ENCODE peak calls at places on chromosomes 4 and X, in six cellular contexts. One of them, this sample, is unnamed.

GRCh38 chr4:82899339-82899738 is 1.2 kb upstream of the THAP9 start:
- DNase-seq in mesendoderm: no peak
- DNase-seq in H1: no peak
- DNase-seq in mesenchymal stem cell: peak; percentile 37
- DNase-seq in IMR-90: no peak
- DNase-seq in trophoblast cell: no peak
- DNase-seq in this sample: no peak

GRCh38 chrX:124497386-124497785 is 151.0 kb downstream of the SH2D1A start:
- DNase-seq in mesendoderm: no peak
- DNase-seq in H1: no peak
- DNase-seq in mesenchymal stem cell: no peak
- DNase-seq in IMR-90: no peak
- DNase-seq in trophoblast cell: no peak
- DNase-seq in this sample: no peak

GRCh38 chr4:138049350-138049749 is 192.8 kb downstream of the SLC7A11 start:
- DNase-seq in mesendoderm: no peak
- DNase-seq in H1: no peak
- DNase-seq in mesenchymal stem cell: peak; percentile 37
- DNase-seq in IMR-90: no peak
- DNase-seq in trophoblast cell: no peak
- DNase-seq in this sample: no peak

GRCh38 chr4:124386163-124386562 is 326.4 kb downstream of the ANKRD50 start:
- DNase-seq in mesendoderm: peak; percentile 10
- DNase-seq in H1: no peak
- DNase-seq in mesenchymal stem cell: peak; percentile 54
- DNase-seq in IMR-90: no peak
- DNase-seq in trophoblast cell: no peak
- DNase-seq in this sample: no peak

GRCh38 chrX:123742440-123742839 is 9.6 kb upstream of the THOC2 start:
- DNase-seq in mesendoderm: no peak
- DNase-seq in H1: no peak
- DNase-seq in mesenchymal stem cell: no peak
- DNase-seq in IMR-90: no peak
- DNase-seq in trophoblast cell: no peak
- DNase-seq in this sample: no peak

GRCh38 chr4:75710246-75710645 is 14.1 kb upstream of the USO1 start:
- DNase-seq in mesendoderm: no peak
- DNase-seq in H1: no peak
- DNase-seq in mesenchymal stem cell: peak; percentile 35
- DNase-seq in IMR-90: no peak
- DNase-seq in trophoblast cell: no peak
- DNase-seq in this sample: no peak

GRCh38 chrX:123833387-123833786 is 26.5 kb upstream of the XIAP start:
- DNase-seq in mesendoderm: peak; percentile 60
- DNase-seq in H1: peak; percentile 66
- DNase-seq in mesenchymal stem cell: peak; percentile 48
- DNase-seq in IMR-90: peak; percentile 39
- DNase-seq in trophoblast cell: peak; percentile 59
- DNase-seq in this sample: peak; percentile 37

GRCh38 chr4:16860506-16860905 is 37.9 kb downstream of the LDB2 start:
- DNase-seq in mesendoderm: no peak
- DNase-seq in H1: no peak
- DNase-seq in mesenchymal stem cell: peak; percentile 72
- DNase-seq in IMR-90: peak; percentile 98
- DNase-seq in trophoblast cell: no peak
- DNase-seq in this sample: no peak

GRCh38 chrX:153549231-153549630 is 31.8 kb downstream of the ATP2B3 start:
- DNase-seq in mesendoderm: no peak
- DNase-seq in H1: no peak
- DNase-seq in mesenchymal stem cell: no peak
- DNase-seq in IMR-90: no peak
- DNase-seq in trophoblast cell: no peak
- DNase-seq in this sample: no peak

GRCh38 chr4:74056114-74056857 is 17.8 kb upstream of the CXCL3 start:
- DNase-seq in mesendoderm: peak; percentile 56
- DNase-seq in H1: no peak
- DNase-seq in mesenchymal stem cell: peak; percentile 86
- DNase-seq in IMR-90: peak; percentile 52
- DNase-seq in trophoblast cell: no peak
- DNase-seq in this sample: no peak

GRCh38 chr4:109820563-109820962 is 5.0 kb downstream of the GAR1 start:
- DNase-seq in mesendoderm: no peak
- DNase-seq in H1: no peak
- DNase-seq in mesenchymal stem cell: no peak
- DNase-seq in IMR-90: no peak
- DNase-seq in trophoblast cell: no peak
- DNase-seq in this sample: no peak

GRCh38 chr4:109816082-109816442 is 500 bp downstream of the GAR1 start:
- DNase-seq in mesendoderm: no peak
- DNase-seq in H1: no peak
- DNase-seq in mesenchymal stem cell: no peak
- DNase-seq in IMR-90: no peak
- DNase-seq in trophoblast cell: no peak
- DNase-seq in this sample: no peak

GRCh38 chr4:109818268-109818667 is 2.7 kb downstream of the GAR1 start:
- DNase-seq in mesendoderm: no peak
- DNase-seq in H1: no peak
- DNase-seq in mesenchymal stem cell: no peak
- DNase-seq in IMR-90: no peak
- DNase-seq in trophoblast cell: no peak
- DNase-seq in this sample: no peak

GRCh38 chr4:109816894-109817293 is 1.3 kb downstream of the GAR1 start:
- DNase-seq in mesendoderm: no peak
- DNase-seq in H1: no peak
- DNase-seq in mesenchymal stem cell: peak; percentile 12
- DNase-seq in IMR-90: no peak
- DNase-seq in trophoblast cell: no peak
- DNase-seq in this sample: no peak

DNA sequence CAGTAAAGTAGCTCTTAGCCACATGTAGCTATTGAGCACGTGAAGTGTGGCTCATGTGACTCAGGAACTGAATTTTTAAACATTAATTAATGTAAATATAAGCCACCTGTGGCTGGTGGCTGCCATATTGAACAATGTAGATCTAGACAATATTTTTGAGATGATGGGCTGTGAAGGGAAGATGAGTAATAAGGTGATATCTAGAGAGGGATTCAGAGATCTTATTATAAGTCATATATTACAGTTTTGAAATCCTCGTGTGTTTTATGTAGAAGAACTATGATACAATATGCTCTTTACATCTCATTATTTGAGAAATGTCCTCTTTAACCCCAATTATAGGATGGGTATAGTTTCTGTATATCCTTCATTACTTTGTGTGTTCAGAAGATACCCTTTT is 5.6 kb downstream of the GAR1 start:
- DNase-seq in mesendoderm: no peak
- DNase-seq in H1: no peak
- DNase-seq in mesenchymal stem cell: no peak
- DNase-seq in IMR-90: no peak
- DNase-seq in trophoblast cell: no peak
- DNase-seq in this sample: no peak
- H3K4me3 ChIP-seq in mesendoderm: no peak overlapping the region
- H3K4me3 ChIP-seq in H1: no peak overlapping the region
- H3K4me3 ChIP-seq in mesenchymal stem cell: no peak overlapping the region
- H3K4me3 ChIP-seq in IMR-90: no peak overlapping the region
- H3K4me3 ChIP-seq in trophoblast cell: no peak overlapping the region
- H3K4me3 ChIP-seq in this sample: no peak overlapping the region

DNA sequence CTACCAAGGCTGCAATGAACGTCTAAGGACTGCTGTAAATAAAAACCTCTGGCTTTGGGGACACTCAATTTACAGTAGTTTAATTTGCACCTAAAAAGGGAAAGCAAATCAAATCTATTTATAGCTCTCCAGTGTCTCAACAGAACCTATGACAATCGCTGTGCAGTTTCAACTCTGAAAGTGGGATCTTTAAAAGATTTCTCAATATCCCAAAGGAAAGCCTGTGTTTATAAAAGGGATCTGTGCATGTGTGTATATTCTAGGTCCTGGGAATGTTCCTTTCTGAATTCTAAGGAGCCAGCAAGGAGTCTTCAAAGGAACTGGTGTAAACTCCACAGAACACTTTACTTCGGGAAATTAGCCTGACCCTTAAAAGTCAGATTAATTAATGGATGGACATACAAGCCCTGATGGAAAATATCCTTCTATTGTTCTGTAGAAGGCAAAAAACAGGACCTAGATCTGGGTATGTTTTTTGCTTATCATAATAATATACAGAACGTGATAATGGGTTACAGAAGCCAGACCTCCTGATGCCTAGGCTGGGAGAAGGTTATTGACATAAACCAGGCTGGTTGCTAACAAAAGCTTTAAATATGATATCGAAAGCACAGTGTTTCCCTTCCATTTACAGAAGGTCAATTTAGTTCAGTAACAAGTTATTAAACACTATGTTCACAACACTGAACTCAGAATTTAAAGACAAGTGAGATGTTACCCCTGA is 53.2 kb downstream of the AFAP1 start:
- DNase-seq in mesendoderm: no peak
- DNase-seq in H1: no peak
- DNase-seq in mesenchymal stem cell: peak; percentile 88
- DNase-seq in IMR-90: peak; percentile 62
- DNase-seq in trophoblast cell: no peak
- DNase-seq in this sample: no peak
- H2AK5ac ChIP-seq in mesendoderm: no peak overlapping the region
- H2AK5ac ChIP-seq in H1: no peak overlapping the region
- H2AK5ac ChIP-seq in mesenchymal stem cell: peak overlapping the region; percentile 62
- H2AK5ac ChIP-seq in IMR-90: peak overlapping the region; percentile 7
- H2AK5ac ChIP-seq in trophoblast cell: no peak overlapping the region
- H2AK5ac ChIP-seq in this sample: no peak overlapping the region

DNA sequence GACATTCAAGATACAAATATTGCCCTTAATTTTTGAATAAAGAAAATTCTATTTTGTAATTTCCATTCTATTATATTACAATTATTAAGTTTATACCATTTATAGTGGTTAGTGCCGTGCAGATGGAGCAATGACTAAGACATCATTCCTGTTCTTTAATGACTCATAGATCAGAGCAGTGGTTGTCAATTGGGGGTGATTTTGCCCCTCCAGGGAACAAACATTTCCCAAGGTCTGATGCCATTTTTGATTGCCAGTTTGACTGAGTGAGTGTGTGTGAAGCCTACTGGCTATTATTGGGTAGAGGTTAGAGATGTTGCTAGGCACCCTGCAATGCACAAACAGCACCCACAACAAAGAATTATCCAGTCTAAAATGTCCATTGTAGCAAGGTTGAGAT is 97.9 kb upstream of the DDIT4L start:
- DNase-seq in mesendoderm: peak; percentile 22
- DNase-seq in H1: no peak
- DNase-seq in mesenchymal stem cell: peak; percentile 50
- DNase-seq in IMR-90: peak; percentile 47
- DNase-seq in trophoblast cell: no peak
- DNase-seq in this sample: no peak
- H3K4me3 ChIP-seq in mesendoderm: no peak overlapping the region
- H3K4me3 ChIP-seq in H1: no peak overlapping the region
- H3K4me3 ChIP-seq in mesenchymal stem cell: no peak overlapping the region
- H3K4me3 ChIP-seq in IMR-90: no peak overlapping the region
- H3K4me3 ChIP-seq in trophoblast cell: no peak overlapping the region
- H3K4me3 ChIP-seq in this sample: no peak overlapping the region

GRCh38 chrX:41475166-41475565 is 28.0 kb downstream of the NYX start:
- DNase-seq in mesendoderm: peak; percentile 88
- DNase-seq in H1: peak; percentile 54
- DNase-seq in mesenchymal stem cell: no peak
- DNase-seq in IMR-90: no peak
- DNase-seq in trophoblast cell: no peak
- DNase-seq in this sample: peak; percentile 65

GRCh38 chrX:41473936-41474725 is 27.0 kb downstream of the NYX start:
- DNase-seq in mesendoderm: no peak
- DNase-seq in H1: no peak
- DNase-seq in mesenchymal stem cell: no peak
- DNase-seq in IMR-90: no peak
- DNase-seq in trophoblast cell: no peak
- DNase-seq in this sample: no peak

GRCh38 chrX:41472231-41472815 is 25.2 kb downstream of the NYX start:
- DNase-seq in mesendoderm: peak; percentile 74
- DNase-seq in H1: no peak
- DNase-seq in mesenchymal stem cell: no peak
- DNase-seq in IMR-90: no peak
- DNase-seq in trophoblast cell: peak; percentile 81
- DNase-seq in this sample: no peak

GRCh38 chrX:41475611-41476241 is 28.6 kb downstream of the NYX start:
- DNase-seq in mesendoderm: peak; percentile 81
- DNase-seq in H1: peak; percentile 58
- DNase-seq in mesenchymal stem cell: peak; percentile 34
- DNase-seq in IMR-90: no peak
- DNase-seq in trophoblast cell: no peak
- DNase-seq in this sample: peak; percentile 76

GRCh38 chrX:41474726-41475100 is 27.6 kb downstream of the NYX start:
- DNase-seq in mesendoderm: peak; percentile 13
- DNase-seq in H1: no peak
- DNase-seq in mesenchymal stem cell: no peak
- DNase-seq in IMR-90: no peak
- DNase-seq in trophoblast cell: no peak
- DNase-seq in this sample: no peak
- H2AK5ac ChIP-seq in mesendoderm: no peak overlapping the region
- H2AK5ac ChIP-seq in H1: no peak overlapping the region
- H2AK5ac ChIP-seq in mesenchymal stem cell: peak overlapping the region; percentile 42
- H2AK5ac ChIP-seq in IMR-90: no peak overlapping the region
- H2AK5ac ChIP-seq in trophoblast cell: peak overlapping the region; percentile 19
- H2AK5ac ChIP-seq in this sample: peak overlapping the region; percentile 97

GRCh38 chr4:143411527-143412480 is 75.1 kb downstream of the GAB1 start:
- DNase-seq in mesendoderm: no peak
- DNase-seq in H1: no peak
- DNase-seq in mesenchymal stem cell: peak; percentile 47
- DNase-seq in IMR-90: peak; percentile 58
- DNase-seq in trophoblast cell: no peak
- DNase-seq in this sample: peak; percentile 30
- H3K4me3 ChIP-seq in mesendoderm: no peak overlapping the region
- H3K4me3 ChIP-seq in H1: no peak overlapping the region
- H3K4me3 ChIP-seq in mesenchymal stem cell: peak overlapping the region; percentile 48
- H3K4me3 ChIP-seq in IMR-90: no peak overlapping the region
- H3K4me3 ChIP-seq in trophoblast cell: no peak overlapping the region
- H3K4me3 ChIP-seq in this sample: no peak overlapping the region

DNA sequence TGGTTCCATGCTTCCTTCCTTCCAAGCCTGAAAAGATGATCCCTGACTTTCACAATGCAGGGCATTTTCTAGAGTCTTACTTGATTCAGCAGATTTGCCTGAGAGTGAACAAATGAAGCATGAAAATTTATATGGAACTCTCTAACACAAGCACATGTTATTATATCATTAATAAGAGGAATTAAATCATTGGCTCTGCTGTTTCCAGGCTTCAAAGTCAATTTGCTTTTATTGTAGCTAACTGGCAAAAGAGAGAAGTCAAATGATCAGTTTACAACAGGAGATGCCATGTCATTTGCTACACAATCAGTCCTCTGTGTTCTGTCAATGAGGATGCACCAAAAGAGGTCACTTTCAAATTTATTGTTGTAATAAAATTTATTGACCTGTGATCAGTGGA is 101.5 kb upstream of the UGT8 start:
- DNase-seq in mesendoderm: no peak
- DNase-seq in H1: no peak
- DNase-seq in mesenchymal stem cell: no peak
- DNase-seq in IMR-90: no peak
- DNase-seq in trophoblast cell: no peak
- DNase-seq in this sample: no peak
- H2AK5ac ChIP-seq in mesendoderm: no peak overlapping the region
- H2AK5ac ChIP-seq in H1: no peak overlapping the region
- H2AK5ac ChIP-seq in mesenchymal stem cell: no peak overlapping the region
- H2AK5ac ChIP-seq in IMR-90: no peak overlapping the region
- H2AK5ac ChIP-seq in trophoblast cell: no peak overlapping the region
- H2AK5ac ChIP-seq in this sample: no peak overlapping the region

DNA sequence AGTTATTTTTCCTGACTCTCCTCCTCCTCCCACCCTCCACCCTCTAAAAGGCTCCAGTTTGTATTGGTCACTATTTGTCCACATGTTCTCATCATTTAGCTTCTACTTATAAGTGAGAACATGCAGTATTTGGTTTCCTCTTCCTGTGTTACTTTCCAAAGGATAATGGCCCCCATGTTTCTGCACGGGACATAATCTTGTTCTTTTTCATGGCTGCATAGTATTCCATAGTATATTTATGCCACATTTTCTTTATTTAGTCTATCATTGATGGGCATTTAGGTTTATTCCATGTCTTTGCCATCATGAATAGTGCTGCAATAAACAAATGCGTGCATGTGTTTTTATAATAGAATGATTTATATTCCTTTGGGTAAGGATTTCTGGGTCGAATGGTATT is 167.3 kb upstream of the GRID2 start:
- DNase-seq in mesendoderm: no peak
- DNase-seq in H1: no peak
- DNase-seq in mesenchymal stem cell: no peak
- DNase-seq in IMR-90: no peak
- DNase-seq in trophoblast cell: no peak
- DNase-seq in this sample: no peak
- H3K4me3 ChIP-seq in mesendoderm: no peak overlapping the region
- H3K4me3 ChIP-seq in H1: no peak overlapping the region
- H3K4me3 ChIP-seq in mesenchymal stem cell: no peak overlapping the region
- H3K4me3 ChIP-seq in IMR-90: no peak overlapping the region
- H3K4me3 ChIP-seq in trophoblast cell: no peak overlapping the region
- H3K4me3 ChIP-seq in this sample: no peak overlapping the region

This sample was measured in neuronal stem cell.